ENCODE peak calls at places on chromosomes 1 and 21, in four cellular contexts. One of them, this sample, is unnamed.

GRCh38 chr1:3178279-3178678 is 109.3 kb downstream of the PRDM16 start:
- DNase-seq in body of pancreas: peak
- DNase-seq in CD8-positive, alpha-beta memory T cell: no peak
- DNase-seq in GM12891: no peak
- DNase-seq in this sample: no peak

GRCh38 chr1:14869197-14869596 is 270.7 kb downstream of the KAZN start:
- DNase-seq in CD8-positive, alpha-beta memory T cell: no peak
- DNase-seq in GM12891: no peak
- DNase-seq in body of pancreas: no peak
- DNase-seq in this sample: peak

GRCh38 chr1:24318988-24319863 is at the start of gene GRHL3:
- DNase-seq in body of pancreas: peak
- DNase-seq in GM12891: no peak
- DNase-seq in CD8-positive, alpha-beta memory T cell: no peak
- DNase-seq in this sample: peak

GRCh38 chr21:29295066-29295650 is 3.6 kb upstream of the BACH1 start:
- DNase-seq in body of pancreas: no peak
- DNase-seq in GM12891: no peak
- DNase-seq in CD8-positive, alpha-beta memory T cell: no peak
- DNase-seq in this sample: no peak

GRCh38 chr1:150642296-150642695 is 12.9 kb upstream of the ENSA start:
- DNase-seq in GM12891: no peak
- DNase-seq in body of pancreas: no peak
- DNase-seq in CD8-positive, alpha-beta memory T cell: no peak
- DNase-seq in this sample: no peak

GRCh38 chr1:91608876-91609275 is 108.2 kb downstream of the CDC7 start:
- DNase-seq in CD8-positive, alpha-beta memory T cell: no peak
- DNase-seq in body of pancreas: no peak
- DNase-seq in GM12891: no peak
- DNase-seq in this sample: peak

GRCh38 chr1:211654838-211655787 is 20.3 kb downstream of the NEK2 start:
- DNase-seq in GM12891: no peak
- DNase-seq in CD8-positive, alpha-beta memory T cell: peak
- DNase-seq in body of pancreas: peak
- DNase-seq in this sample: peak

GRCh38 chr1:1205769-1206375 is 520 bp downstream of the TNFRSF18 start:
- DNase-seq in CD8-positive, alpha-beta memory T cell: no peak
- DNase-seq in body of pancreas: no peak
- DNase-seq in GM12891: no peak
- DNase-seq in this sample: no peak

GRCh38 chr1:241934181-241934815 is 23.3 kb upstream of the BECN2 start:
- DNase-seq in GM12891: no peak
- DNase-seq in body of pancreas: peak
- DNase-seq in CD8-positive, alpha-beta memory T cell: no peak
- DNase-seq in this sample: peak

GRCh38 chr21:39313042-39313456 is 383 bp downstream of the BRWD1 start:
- DNase-seq in GM12891: peak
- DNase-seq in body of pancreas: peak
- DNase-seq in CD8-positive, alpha-beta memory T cell: no peak
- DNase-seq in this sample: no peak

GRCh38 chr21:43370888-43371570 is 55.9 kb downstream of the SIK1 start:
- DNase-seq in GM12891: no peak
- DNase-seq in body of pancreas: no peak
- DNase-seq in CD8-positive, alpha-beta memory T cell: no peak
- DNase-seq in this sample: no peak

GRCh38 chr21:21622460-21623234 is 624.4 kb downstream of the NCAM2 start:
- DNase-seq in GM12891: no peak
- DNase-seq in body of pancreas: no peak
- DNase-seq in CD8-positive, alpha-beta memory T cell: no peak
- DNase-seq in this sample: no peak

GRCh38 chr1:94602802-94603625 is 61.5 kb upstream of the F3 start:
- DNase-seq in body of pancreas: peak
- DNase-seq in CD8-positive, alpha-beta memory T cell: no peak
- DNase-seq in GM12891: no peak
- DNase-seq in this sample: peak

GRCh38 chr1:48859429-48859828 is 82.7 kb upstream of the BEND5 start:
- DNase-seq in body of pancreas: no peak
- DNase-seq in CD8-positive, alpha-beta memory T cell: no peak
- DNase-seq in GM12891: no peak
- DNase-seq in this sample: no peak

GRCh38 chr21:41639766-41640165 is 127.1 kb downstream of the RIPK4 start:
- DNase-seq in CD8-positive, alpha-beta memory T cell: no peak
- DNase-seq in body of pancreas: no peak
- DNase-seq in GM12891: no peak
- DNase-seq in this sample: no peak

GRCh38 chr1:59124166-59124565 is 172.7 kb upstream of the FGGY start:
- DNase-seq in GM12891: no peak
- DNase-seq in body of pancreas: no peak
- DNase-seq in CD8-positive, alpha-beta memory T cell: no peak
- DNase-seq in this sample: no peak

GRCh38 chr1:104132386-104132973 is 382.8 kb downstream of the AMY1C start:
- DNase-seq in body of pancreas: no peak
- DNase-seq in GM12891: no peak
- DNase-seq in CD8-positive, alpha-beta memory T cell: no peak
- DNase-seq in this sample: peak

GRCh38 chr1:181038399-181038873 is 4.7 kb downstream of the MR1 start:
- DNase-seq in CD8-positive, alpha-beta memory T cell: peak
- DNase-seq in GM12891: no peak
- DNase-seq in body of pancreas: peak
- DNase-seq in this sample: peak

GRCh38 chr1:83026745-83027144 is 972.2 kb downstream of the TTLL7 start:
- DNase-seq in CD8-positive, alpha-beta memory T cell: no peak
- DNase-seq in body of pancreas: no peak
- DNase-seq in GM12891: no peak
- DNase-seq in this sample: no peak

GRCh38 chr1:76408303-76408702 is 333.8 kb downstream of the ST6GALNAC3 start:
- DNase-seq in body of pancreas: no peak
- DNase-seq in GM12891: no peak
- DNase-seq in CD8-positive, alpha-beta memory T cell: no peak
- DNase-seq in this sample: no peak

GRCh38 chr1:153968400-153968799 is 698 bp downstream of the CREB3L4 start:
- DNase-seq in body of pancreas: no peak
- DNase-seq in GM12891: no peak
- DNase-seq in CD8-positive, alpha-beta memory T cell: no peak
- DNase-seq in this sample: no peak

GRCh38 chr1:51644533-51645197 is 27.8 kb downstream of the OSBPL9 start:
- DNase-seq in GM12891: no peak
- DNase-seq in body of pancreas: no peak
- DNase-seq in CD8-positive, alpha-beta memory T cell: no peak
- DNase-seq in this sample: peak

GRCh38 chr1:221164029-221164428 is 284.8 kb downstream of the HLX start:
- DNase-seq in GM12891: no peak
- DNase-seq in body of pancreas: no peak
- DNase-seq in CD8-positive, alpha-beta memory T cell: no peak
- DNase-seq in this sample: no peak